ENCODE peak calls at places on chromosomes 16 and 17, in nine cellular contexts. X, R, G, I, C, U, S, V and H are unnamed samples.

GRCh38 chr16:87337247-87337646 is 20.1 kb upstream of the C16orf95 start:
- DNase-seq in V (no peak), R (no peak), U (no peak), G (peak; percentile 5), S (peak; percentile 47), C (no peak), I (no peak), X (no peak), H (no peak)

GRCh38 chr17:7438050-7438614 is 1.2 kb upstream of the FGF11 start:
- DNase-seq in U (peak; percentile 50), C (peak; percentile 44), V (no peak), S (peak; percentile 91), X (peak; percentile 74), I (peak; percentile 93), G (peak; percentile 86), R (peak; percentile 50), H (peak; percentile 53)

GRCh38 chr17:11589706-11590105 is 8.6 kb upstream of the DNAH9 start:
- DNase-seq in G (no peak), C (no peak), X (no peak), I (no peak), V (no peak), S (no peak), R (no peak), U (no peak), H (peak; percentile 29)

GRCh38 chr16:84795338-84796053 is 24.3 kb upstream of the CRISPLD2 start:
- DNase-seq in U (peak; percentile 94), V (peak; percentile 97), C (peak; percentile 94), S (peak; percentile 81), R (no peak), X (peak; percentile 86), G (peak; percentile 88), I (no peak), H (peak; percentile 43)

GRCh38 chr16:30621765-30622164 is 11.6 kb upstream of the ZNF689 start:
- DNase-seq in R (no peak), X (no peak), I (no peak), G (no peak), C (no peak), S (no peak), V (no peak), U (no peak), H (no peak)

GRCh38 chr16:85216522-85217375 is 104.5 kb upstream of the CIBAR2 start:
- DNase-seq in R (no peak), X (no peak), U (no peak), C (no peak), V (no peak), G (no peak), S (no peak), I (no peak), H (no peak)

GRCh38 chr16:62298567-62298966 is 262.3 kb upstream of the CDH8 start:
- DNase-seq in U (no peak), X (no peak), I (no peak), V (no peak), C (no peak), G (no peak), S (no peak), R (no peak), H (no peak)

GRCh38 chr16:25628766-25629165 is 63.0 kb upstream of the HS3ST4 start:
- DNase-seq in G (no peak), X (no peak), U (no peak), I (no peak), C (no peak), R (no peak), S (no peak), V (no peak), H (no peak)

GRCh38 chr17:74750039-74750326 is 1.6 kb downstream of the NHERF1 start:
- DNase-seq in R (no peak), U (no peak), S (no peak), G (no peak), V (no peak), X (no peak), C (no peak), I (no peak), H (no peak)

GRCh38 chr16:83781-84615 is 6.0 kb downstream of the MPG start:
- DNase-seq in I (peak; percentile 65), G (peak; percentile 48), C (peak; percentile 48), S (no peak), R (no peak), U (no peak), V (no peak), X (no peak), H (no peak)

GRCh38 chr16:86483-86952 is 8.5 kb downstream of the MPG start:
- DNase-seq in C (no peak), R (no peak), G (no peak), S (peak; percentile 59), I (no peak), U (no peak), X (no peak), V (no peak), H (no peak)

GRCh38 chr16:29898786-29899515 is 399 bp downstream of the SEZ6L2 start:
- DNase-seq in X (no peak), I (peak; percentile 93), G (no peak), U (no peak), R (no peak), S (no peak), C (peak; percentile 24), V (no peak), H (peak; percentile 71)

GRCh38 chr16:67661101-67661661 is 421 bp downstream of the PARD6A start:
- DNase-seq in S (no peak), R (no peak), V (no peak), I (peak; percentile 89), U (no peak), X (no peak), C (peak; percentile 77), G (no peak), H (no peak)

GRCh38 chr16:74751658-74752057 is 23.0 kb downstream of the FA2H start:
- DNase-seq in R (no peak), X (no peak), I (no peak), S (no peak), C (no peak), G (no peak), U (no peak), V (no peak), H (no peak)

GRCh38 chr17:82271401-82271800 is 2.1 kb downstream of the CSNK1D start:
- DNase-seq in C (no peak), G (no peak), R (no peak), I (no peak), V (no peak), X (no peak), S (no peak), U (no peak), H (no peak)
- H3K4me3 ChIP-seq in C (peak overlapping the region; percentile 94), G (no peak overlapping the region), R (peak overlapping the region; percentile 89), I (peak overlapping the region; percentile 96), V (peak overlapping the region; percentile 100), X (no peak overlapping the region), S (no peak overlapping the region), U (no peak overlapping the region), H (no peak overlapping the region)

DNA sequence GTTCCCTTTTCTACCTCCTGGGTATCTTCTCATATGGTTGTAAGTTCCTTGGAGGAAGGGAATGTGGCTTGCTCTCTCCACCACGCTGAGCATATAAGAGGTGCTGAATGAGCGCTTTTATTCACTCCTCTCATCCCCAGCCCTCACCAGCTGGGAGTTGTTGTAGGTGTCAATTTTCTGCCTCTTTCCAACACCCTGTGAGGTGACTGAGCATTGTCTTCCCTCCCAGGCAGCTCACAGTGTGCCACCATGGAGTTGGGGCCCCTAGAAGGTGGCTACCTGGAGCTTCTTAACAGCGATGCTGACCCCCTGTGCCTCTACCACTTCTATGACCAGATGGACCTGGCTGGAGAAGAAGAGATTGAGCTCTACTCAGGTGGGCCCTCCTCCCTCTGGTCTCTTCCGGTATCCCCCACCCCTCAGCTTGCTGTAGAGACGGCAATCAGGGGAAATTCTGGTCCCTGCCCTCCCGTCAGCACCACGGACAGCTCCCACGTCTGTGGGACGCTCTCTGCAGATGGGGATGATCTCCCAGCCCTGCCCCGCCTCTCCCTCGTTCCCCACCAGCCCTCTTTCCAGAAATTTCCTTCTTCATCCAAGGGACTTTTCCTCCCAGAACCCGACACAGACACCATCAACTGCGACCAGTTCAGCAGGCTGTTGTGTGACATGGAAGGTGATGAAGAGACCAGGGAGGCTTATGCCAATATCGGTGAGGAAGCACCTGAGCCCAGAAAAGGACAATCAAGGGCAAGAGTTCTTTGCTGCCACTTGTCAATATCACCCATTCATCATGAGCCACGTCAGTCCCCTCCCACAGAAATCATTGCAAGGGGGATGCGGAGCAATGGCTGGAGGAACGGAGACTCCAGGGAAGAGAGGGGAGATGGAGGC is 18.3 kb downstream of the CIITA start:
- DNase-seq in G (peak; percentile 54), C (peak; percentile 48), X (peak; percentile 49), U (no peak), V (no peak), I (peak; percentile 96), S (no peak), R (no peak), H (no peak)
- H3K4me1 ChIP-seq in G (no peaks in the 10 kb centered on the region), C (no peaks in the 10 kb centered on the region), X (no peaks in the 10 kb centered on the region), U (no peaks in the 10 kb centered on the region), V (no peaks in the 10 kb centered on the region), I (no peaks in the 10 kb centered on the region), S (peaks cover 8% of the 10 kb centered on the region), R (no peaks in the 10 kb centered on the region), H (no peaks in the 10 kb centered on the region)

GRCh38 chr17:38926290-38927070 is 1.1 kb downstream of the LASP1NB start:
- DNase-seq in G (no peak), R (no peak), U (no peak), I (peak; percentile 38), C (peak; percentile 68), S (no peak), X (no peak), V (peak; percentile 37), H (peak; percentile 19)
- H3K4me3 ChIP-seq in G (no peak overlapping the region), R (no peak overlapping the region), U (no peak overlapping the region), I (no peak overlapping the region), C (no peak overlapping the region), S (no peak overlapping the region), X (no peak overlapping the region), V (no peak overlapping the region), H (no peak overlapping the region)

GRCh38 chr17:4233668-4234258 is 30.0 kb downstream of the ANKFY1 start:
- DNase-seq in C (no peak), S (no peak), V (no peak), R (peak; percentile 20), X (peak; percentile 39), I (no peak), U (peak; percentile 62), G (no peak), H (no peak)

GRCh38 chr17:4232168-4232813 is 31.5 kb downstream of the ANKFY1 start:
- DNase-seq in I (no peak), S (no peak), V (no peak), R (peak; percentile 52), X (no peak), U (peak; percentile 59), C (peak; percentile 70), G (no peak), H (no peak)

GRCh38 chr17:4234406-4234805 is 29.4 kb downstream of the ANKFY1 start:
- DNase-seq in C (no peak), X (no peak), I (no peak), U (no peak), G (no peak), S (no peak), V (no peak), R (no peak), H (no peak)

GRCh38 chr17:4230142-4230541 is 33.6 kb downstream of the ANKFY1 start:
- DNase-seq in I (peak; percentile 67), U (peak; percentile 89), R (peak; percentile 72), C (peak; percentile 99), V (peak; percentile 94), G (no peak), S (no peak), X (peak; percentile 58), H (no peak)

DNA sequence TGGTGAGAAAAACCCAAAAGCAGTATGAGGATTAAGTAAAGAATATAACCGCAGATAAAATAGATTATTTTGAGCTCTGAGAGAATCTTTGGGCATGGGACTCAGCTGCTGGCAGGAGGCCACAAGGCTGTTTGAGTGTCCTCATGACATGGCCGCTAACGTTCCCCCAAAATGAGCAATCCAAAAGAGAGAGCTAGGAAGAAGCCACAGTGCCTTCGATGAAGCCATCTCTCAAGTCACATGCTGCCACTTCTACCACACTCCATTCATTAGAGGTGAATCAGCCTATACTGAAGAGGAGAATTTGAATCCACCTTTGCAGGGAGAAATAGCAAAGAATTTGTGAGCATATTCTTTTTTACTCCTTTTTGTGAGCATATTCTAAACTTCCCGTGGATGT is 34.2 kb downstream of the ANKFY1 start:
- DNase-seq in R (peak; percentile 10), G (peak; percentile 54), I (no peak), S (no peak), U (peak; percentile 68), C (peak; percentile 94), X (peak; percentile 34), V (peak; percentile 93), H (no peak)
- H3K4me1 ChIP-seq in R (peaks cover 5% of the 10 kb centered on the region), G (peaks cover 8% of the 10 kb centered on the region), I (no peaks in the 10 kb centered on the region), S (peaks cover 56% of the 10 kb centered on the region), U (peaks cover 12% of the 10 kb centered on the region), C (peaks cover 9% of the 10 kb centered on the region), X (peaks cover 33% of the 10 kb centered on the region), V (peaks cover 70% of the 10 kb centered on the region), H (peaks cover 8% of the 10 kb centered on the region)